ENCODE peak calls at places on chromosome 16, in seven cellular contexts. F is H1, C is SK-N-SH, O is HCT116, Z is K562, W is GM12878, N is HepG2. K is an unnamed sample.

GRCh38 chr16:12675852-12676251 is 127.8 kb downstream of the CPPED1 start:
- DNase-seq in Z (peak), N (no peak), W (no peak), O (no peak), F (no peak), C (no peak), K (no peak)

GRCh38 chr16:69241911-69242310 is 54.9 kb downstream of the SNTB2 start:
- DNase-seq in W (no peak), N (no peak), Z (no peak), C (no peak), F (no peak), O (no peak), K (no peak)

GRCh38 chr16:67419502-67419901 is 3.2 kb upstream of the ZDHHC1 start:
- DNase-seq in O (no peak), Z (no peak), N (no peak), F (no peak), C (no peak), W (no peak), K (no peak)

GRCh38 chr16:64412578-64413280 is 709.1 kb downstream of the CDH11 start:
- DNase-seq in W (no peak), F (no peak), N (no peak), C (no peak), O (no peak), Z (no peak), K (no peak)

GRCh38 chr16:66247516-66248089 is 118.9 kb upstream of the CDH5 start:
- DNase-seq in C (no peak), Z (no peak), O (no peak), W (no peak), N (no peak), F (no peak), K (no peak)

GRCh38 chr16:177394-177822 is 928 bp downstream of the HBA1 start:
- DNase-seq in O (no peak), Z (no peak), W (no peak), C (peak), N (no peak), F (no peak), K (no peak)

GRCh38 chr16:8251298-8251697 is 339.0 kb downstream of the TMEM114 start:
- DNase-seq in C (no peak), F (no peak), O (no peak), N (no peak), W (no peak), Z (no peak), K (no peak)

GRCh38 chr16:67775273-67775672 is 31.1 kb downstream of the RANBP10 start:
- DNase-seq in F (no peak), Z (no peak), W (no peak), O (no peak), N (no peak), C (no peak), K (no peak)

GRCh38 chr16:27326738-27327585 is 13.2 kb downstream of the IL4R start:
- DNase-seq in Z (no peak), F (peak), O (peak), C (peak), N (peak), W (no peak), K (no peak)

GRCh38 chr16:26672206-26672605 is 394.5 kb upstream of the C16orf82 start:
- DNase-seq in N (no peak), F (no peak), C (no peak), W (no peak), O (no peak), Z (no peak), K (no peak)

GRCh38 chr16:56946767-56947603 is 14.8 kb upstream of the CETP start:
- DNase-seq in W (no peak), C (no peak), N (no peak), F (no peak), O (no peak), Z (no peak), K (no peak)

GRCh38 chr16:61993076-61993475 is 43.2 kb downstream of the CDH8 start:
- DNase-seq in C (no peak), N (no peak), F (no peak), O (no peak), W (no peak), Z (no peak), K (no peak)

GRCh38 chr16:72876221-72876620 is 171.7 kb downstream of the ZFHX3 start:
- DNase-seq in F (no peak), Z (no peak), O (no peak), W (peak), N (no peak), C (no peak), K (no peak)

GRCh38 chr16:6232060-6232459 is 1100.6 kb upstream of the RBFOX1 start:
- DNase-seq in F (no peak), C (no peak), N (no peak), Z (no peak), O (no peak), W (no peak), K (no peak)

GRCh38 chr16:67248401-67249177 is at the start of gene SLC9A5:
- DNase-seq in Z (peak), O (no peak), C (peak), F (no peak), W (no peak), N (no peak), K (peak)

GRCh38 chr16:14232106-14232890 is 161.2 kb downstream of the MRTFB start:
- DNase-seq in C (no peak), Z (no peak), W (no peak), N (no peak), F (no peak), O (no peak), K (no peak)

GRCh38 chr16:66273036-66273435 is 93.5 kb upstream of the CDH5 start:
- DNase-seq in F (no peak), Z (no peak), C (no peak), W (no peak), O (no peak), N (no peak), K (no peak)

GRCh38 chr16:14364386-14365199 is 265.5 kb downstream of the PARN start:
- DNase-seq in O (peak), W (no peak), Z (no peak), C (no peak), N (peak), F (no peak), K (peak)

GRCh38 chr16:83953796-83954576 is 946 bp downstream of the OSGIN1 start:
- DNase-seq in Z (peak), N (peak), W (no peak), O (peak), C (no peak), F (no peak), K (peak)

GRCh38 chr16:3868556-3868955 is 12.0 kb downstream of the CREBBP start:
- DNase-seq in O (no peak), F (no peak), N (no peak), Z (no peak), W (no peak), C (no peak), K (no peak)

GRCh38 chr16:24255446-24256352 is at the start of gene CACNG3:
- DNase-seq in Z (peak), C (peak), W (no peak), F (peak), O (no peak), N (peak), K (peak)

GRCh38 chr16:17469011-17469741 is 1.6 kb downstream of the XYLT1 start:
- DNase-seq in O (no peak), C (peak), W (no peak), Z (no peak), N (no peak), F (no peak), K (no peak)

GRCh38 chr16:75415169-75415908 is 18.0 kb downstream of the CFDP1 start:
- DNase-seq in F (no peak), O (no peak), Z (no peak), N (no peak), W (no peak), C (no peak), K (no peak)

GRCh38 chr16:75224281-75224680 is 5.5 kb downstream of the CTRB1 start:
- DNase-seq in F (no peak), N (no peak), O (no peak), W (no peak), C (no peak), Z (no peak), K (no peak)

GRCh38 chr16:79847101-79847500 is 246.6 kb upstream of the MAF start:
- DNase-seq in O (no peak), F (no peak), Z (no peak), N (no peak), W (no peak), C (no peak), K (no peak)

GRCh38 chr16:68272501-68273209 is 8.3 kb downstream of the SLC7A6 start:
- DNase-seq in W (no peak), Z (no peak), O (no peak), F (no peak), N (no peak), C (no peak), K (peak)

GRCh38 chr16:69201787-69202186 is 14.8 kb downstream of the SNTB2 start:
- DNase-seq in C (no peak), W (no peak), O (no peak), F (no peak), N (no peak), Z (no peak), K (no peak)

GRCh38 chr16:69904495-69905170 is 46.5 kb upstream of the CLEC18A start:
- DNase-seq in O (no peak), F (no peak), C (no peak), Z (peak), W (no peak), N (no peak), K (no peak)

GRCh38 chr16:16938009-16938408 is 532.8 kb downstream of the XYLT1 start:
- DNase-seq in O (no peak), C (peak), W (no peak), Z (no peak), F (no peak), N (no peak), K (no peak)

GRCh38 chr16:11012841-11013240 is 68.5 kb downstream of the CLEC16A start:
- DNase-seq in Z (no peak), O (no peak), C (no peak), N (no peak), W (no peak), F (no peak), K (no peak)

GRCh38 chr16:50631249-50631984 is 49.7 kb downstream of the SNX20 start:
- DNase-seq in N (no peak), W (no peak), O (no peak), C (no peak), Z (no peak), F (no peak), K (no peak)

GRCh38 chr16:75377971-75378386 is 55.3 kb downstream of the CFDP1 start:
- DNase-seq in Z (no peak), O (no peak), N (no peak), W (no peak), C (no peak), F (no peak), K (no peak)

GRCh38 chr16:51762081-51762995 is 611.3 kb upstream of the SALL1 start:
- DNase-seq in W (no peak), F (peak), C (peak), N (peak), O (no peak), Z (peak), K (peak)

GRCh38 chr16:85240982-85241924 is 129.0 kb upstream of the CIBAR2 start:
- DNase-seq in Z (no peak), W (no peak), C (no peak), O (no peak), N (no peak), F (no peak), K (no peak)
- TF ChIP-seq JUND in Z (no peak), W (no peak), C (no peak), O (no peak), N (no peak), F (no peak), K (no peak)

GRCh38 chr16:82070656-82071369 is 35.8 kb downstream of the HSD17B2 start:
- DNase-seq in C (no peak), F (no peak), Z (no peak), W (no peak), O (no peak), N (no peak), K (peak)
- TF ChIP-seq JUND in C (no peak), F (no peak), Z (no peak), W (no peak), O (no peak), N (no peak), K (no peak)

GRCh38 chr16:29784157-29784556 is 6.1 kb downstream of the ZG16 start:
- DNase-seq in O (no peak), N (no peak), W (no peak), F (no peak), C (no peak), Z (no peak), K (no peak)
- TF ChIP-seq JUND in O (no peak), N (no peak), W (no peak), F (no peak), C (no peak), Z (no peak), K (no peak)

DNA sequence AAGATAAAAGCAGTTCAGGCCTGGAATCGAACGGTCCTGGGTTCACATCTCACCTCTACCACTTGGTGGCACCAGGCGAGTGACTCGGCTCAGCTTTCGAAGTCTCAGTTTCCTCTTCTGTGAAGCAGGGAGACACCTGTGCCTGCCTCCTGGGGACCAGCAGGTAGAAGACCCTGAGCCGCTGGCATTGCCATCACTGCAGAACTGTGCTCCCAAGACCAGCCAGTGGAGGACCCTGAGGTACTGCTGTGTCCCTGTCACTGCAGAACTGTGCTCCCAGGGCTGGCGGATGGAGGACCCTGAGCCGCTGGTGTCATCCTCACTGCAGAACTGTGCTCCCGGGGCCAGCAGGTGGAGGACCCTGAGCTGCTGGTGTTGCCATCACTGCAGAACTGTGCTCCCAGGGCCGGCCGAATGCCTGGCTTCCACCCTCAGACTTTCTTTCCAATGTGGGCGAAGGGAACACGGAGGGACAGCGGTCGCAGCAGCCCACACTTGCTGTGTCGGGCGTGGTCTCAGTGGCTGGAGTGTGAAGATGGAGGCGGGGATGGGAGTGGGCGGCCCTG is 8.7 kb upstream of the SLC7A5 start:
- DNase-seq in W (no peak), O (no peak), F (no peak), N (no peak), Z (no peak), C (no peak), K (no peak)
- TF ChIP-seq JUND in W (no peak), O (no peak), F (no peak), N (no peak), Z (no peak), C (no peak), K (no peak)

DNA sequence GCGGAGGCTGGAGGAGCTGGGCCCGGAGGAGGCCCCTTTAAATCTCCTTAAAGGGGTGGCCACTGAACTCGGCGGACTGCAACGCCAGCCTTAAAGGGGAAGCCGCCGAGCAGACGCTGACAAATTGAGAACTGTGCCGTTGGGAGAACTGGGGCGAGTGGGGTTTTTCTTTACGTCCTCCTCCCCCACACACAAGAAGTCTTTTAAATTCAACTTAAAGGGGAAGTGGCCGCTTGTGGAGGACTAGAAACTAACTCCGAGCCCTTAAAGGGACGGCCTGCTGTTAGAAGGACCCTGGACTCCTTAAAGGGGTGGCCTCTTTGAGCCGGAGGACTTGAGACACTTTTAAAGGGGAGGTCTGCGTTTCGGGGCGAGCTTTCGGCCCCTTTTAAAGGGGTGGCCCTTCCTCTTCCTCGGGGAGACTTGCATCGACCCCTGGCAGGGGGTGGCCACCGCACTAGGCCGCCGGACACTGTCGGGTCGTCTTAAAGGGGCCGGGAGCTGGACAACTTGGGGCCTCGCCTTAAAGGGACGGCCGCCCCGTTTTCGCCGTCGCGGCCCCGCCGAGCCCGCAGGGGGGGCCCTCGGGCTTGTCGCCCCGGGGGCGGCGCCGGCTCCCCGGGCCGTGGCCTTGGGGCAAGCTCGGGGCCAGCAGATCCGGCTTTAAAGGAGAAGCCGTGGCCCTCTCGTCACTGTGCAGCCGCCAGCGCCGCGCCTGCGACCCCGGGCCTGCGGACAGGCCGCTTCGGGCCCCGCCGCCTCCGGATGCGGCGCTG is 688 bp downstream of the FBRS start:
- DNase-seq in C (peak), O (peak), W (peak), F (peak), N (peak), Z (peak), K (peak)
- TF ChIP-seq JUND in C (no peak), O (no peak), W (no peak), F (no peak), N (no peak), Z (no peak), K (no peak)

DNA sequence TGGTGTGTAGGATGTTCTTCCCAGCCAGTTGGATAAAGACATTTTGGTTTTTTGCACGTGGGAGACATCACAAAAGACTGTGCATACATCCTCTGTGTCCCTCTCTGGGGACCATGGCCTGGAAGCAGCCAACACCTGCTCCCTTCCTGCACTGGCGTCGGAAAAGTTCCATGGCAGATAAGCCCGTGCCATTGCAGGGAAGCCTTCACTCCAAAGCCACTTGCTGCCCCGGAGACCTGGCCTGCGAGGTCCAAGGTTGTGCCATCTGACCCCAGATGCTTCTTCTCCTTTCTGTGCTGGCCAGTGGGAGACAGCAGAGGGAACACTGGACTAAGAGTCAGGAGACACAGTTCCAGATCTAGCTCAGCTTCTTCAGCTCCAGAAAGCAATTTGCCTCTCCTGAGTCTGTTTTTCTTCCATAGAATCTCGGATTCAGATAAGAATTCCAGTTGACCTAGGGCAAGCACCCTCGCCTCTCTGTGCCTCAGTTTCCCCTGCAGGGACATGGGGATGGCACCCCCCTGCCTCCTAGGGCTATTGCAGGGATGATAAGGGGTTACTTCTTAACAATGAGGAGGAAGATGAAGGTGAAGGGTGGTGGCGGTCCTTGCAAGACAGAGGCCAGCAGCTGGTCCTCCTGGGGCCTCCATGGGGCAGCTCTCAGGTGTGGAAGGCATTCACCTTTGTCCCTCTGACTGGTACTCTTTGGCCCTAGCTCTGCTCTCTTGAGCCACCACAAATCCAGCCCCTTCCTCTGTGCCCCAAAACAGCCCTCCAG is 134.2 kb downstream of the CMIP start:
- DNase-seq in O (no peak), C (no peak), F (no peak), N (no peak), Z (no peak), W (no peak), K (no peak)
- TF ChIP-seq JUND in O (no peak), C (no peak), F (no peak), N (no peak), Z (no peak), W (no peak), K (no peak)

GRCh38 chr16:58464047-58464915 is 35.7 kb upstream of the NDRG4 start:
- DNase-seq in N (no peak), C (peak), W (no peak), O (no peak), Z (no peak), F (no peak), K (peak)
- TF ChIP-seq JUND in N (no peak), C (no peak), W (no peak), O (no peak), Z (no peak), F (no peak), K (no peak)

GRCh38 chr16:54152362-54153239 is 134.0 kb downstream of the IRX3 start:
- DNase-seq in O (no peak), N (no peak), Z (no peak), W (no peak), C (no peak), F (no peak), K (no peak)
- TF ChIP-seq JUND in O (no peak), N (no peak), Z (no peak), W (no peak), C (no peak), F (no peak), K (no peak)

K was measured in T47D.